ENCODE peak calls at places on chromosomes 1 and 21, in four cellular contexts. T, V, O and X are unnamed samples.

GRCh38 chr1:232328496-232329102 is 301.3 kb downstream of the SIPA1L2 start:
- DNase-seq in T (no peak), V (no peak), O (no peak), X (no peak)

GRCh38 chr1:112528076-112528475 is 19.3 kb downstream of the WNT2B start:
- DNase-seq in T (no peak), V (no peak), O (no peak), X (no peak)

GRCh38 chr1:229388876-229389580 is 44.9 kb downstream of the ACTA1 start:
- DNase-seq in T (no peak), V (no peak), O (peak), X (no peak)

GRCh38 chr1:206685749-206686485 is 1.2 kb downstream of the MAPKAPK2 start:
- DNase-seq in T (peak), V (peak), O (peak), X (no peak)

GRCh38 chr1:206772228-206773002 is at the start of gene IL10:
- DNase-seq in T (no peak), V (no peak), O (no peak), X (no peak)

GRCh38 chr1:54570161-54570560 is 22.1 kb downstream of the ACOT11 start:
- DNase-seq in T (no peak), V (no peak), O (no peak), X (no peak)

GRCh38 chr1:70142120-70142519 is 63.3 kb downstream of the LRRC40 start:
- DNase-seq in T (no peak), V (no peak), O (no peak), X (peak)

GRCh38 chr1:188022661-188023060 is 1193.9 kb downstream of the PLA2G4A start:
- DNase-seq in T (no peak), V (no peak), O (no peak), X (no peak)

GRCh38 chr1:154608522-154609294 is 722 bp upstream of the ADAR start:
- DNase-seq in T (peak), V (peak), O (no peak), X (peak)

GRCh38 chr1:10616696-10617095 is 141.9 kb downstream of the PEX14 start:
- DNase-seq in T (no peak), V (no peak), O (no peak), X (no peak)

GRCh38 chr1:89339039-89339438 is 24.8 kb upstream of the GBP6 start:
- DNase-seq in T (no peak), V (no peak), O (no peak), X (no peak)

GRCh38 chr1:113868387-113869083 is 3.0 kb downstream of the PTPN22 start:
- DNase-seq in T (no peak), V (no peak), O (no peak), X (no peak)

GRCh38 chr21:44756416-44757185 is 45.0 kb downstream of the UBE2G2 start:
- DNase-seq in T (no peak), V (no peak), O (no peak), X (no peak)

GRCh38 chr21:33975548-33976081 is 60.0 kb upstream of the ATP5PO start:
- DNase-seq in T (no peak), V (no peak), O (no peak), X (no peak)

GRCh38 chr1:52365091-52365745 is 787 bp downstream of the CC2D1B start:
- DNase-seq in T (no peak), V (peak), O (peak), X (peak)

GRCh38 chr1:52364235-52364839 is 1.7 kb downstream of the CC2D1B start:
- DNase-seq in T (no peak), V (no peak), O (no peak), X (no peak)

GRCh38 chr1:52366517-52366827 is 467 bp upstream of the CC2D1B start:
- DNase-seq in T (no peak), V (no peak), O (no peak), X (no peak)

GRCh38 chr1:52367272-52367671 is 1.3 kb upstream of the CC2D1B start:
- DNase-seq in T (no peak), V (no peak), O (no peak), X (no peak)

DNA sequence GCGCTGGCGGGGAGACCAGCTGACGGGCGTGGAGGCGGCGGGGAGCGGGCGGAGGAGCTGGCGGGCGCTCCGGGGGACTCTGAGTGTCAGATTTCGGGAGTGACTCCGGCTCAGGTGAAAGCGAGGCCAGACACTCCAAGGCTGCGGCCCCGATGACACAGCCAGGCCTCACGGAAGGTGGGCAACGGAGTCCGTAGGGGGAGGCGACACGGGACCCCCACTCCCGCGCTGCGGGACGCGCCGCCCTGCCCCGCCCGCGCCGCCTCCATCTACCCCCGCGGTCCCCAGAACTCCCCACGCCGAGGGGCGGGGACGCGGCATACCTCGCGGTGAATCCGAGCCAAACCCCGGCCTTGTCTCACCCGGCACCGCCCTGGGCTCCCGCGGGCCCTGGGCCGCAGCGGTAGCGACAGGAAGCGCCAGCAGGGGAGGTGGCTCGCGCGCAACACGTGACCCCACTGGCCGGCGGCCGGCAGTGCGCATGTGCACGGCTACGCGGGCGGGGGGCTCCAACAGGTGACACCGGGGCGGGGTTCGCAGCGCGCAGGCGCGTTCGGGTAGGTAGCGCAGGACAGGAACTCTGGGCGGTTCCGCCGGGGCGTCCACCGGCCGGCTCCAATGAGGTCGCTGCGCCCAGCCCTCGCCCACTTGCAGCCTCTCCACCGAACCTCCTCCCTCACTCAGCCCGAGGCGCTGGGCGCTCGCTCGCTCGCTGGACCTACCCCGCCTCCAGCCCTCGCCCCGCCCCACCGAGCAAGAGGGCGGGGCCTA is at the start of gene CC2D1B:
- DNase-seq in T (peak), V (peak), O (peak), X (peak)
- TF ChIP-seq CTCF in T (no peak), V (peak), O (no peak), X (peak)

GRCh38 chr1:98068016-98068415 is 147.2 kb upstream of the DPYD start:
- DNase-seq in T (no peak), V (no peak), O (no peak), X (no peak)
- TF ChIP-seq CTCF in T (no peak), V (no peak), O (no peak), X (no peak)

GRCh38 chr1:2417083-2417832 is 4.9 kb upstream of the PEX10 start:
- DNase-seq in T (no peak), V (no peak), O (no peak), X (no peak)

GRCh38 chr1:2414297-2414958 is 2.1 kb upstream of the PEX10 start:
- DNase-seq in T (peak), V (peak), O (peak), X (peak)

GRCh38 chr1:2415337-2415736 is 3.0 kb upstream of the PEX10 start:
- DNase-seq in T (no peak), V (no peak), O (no peak), X (no peak)

GRCh38 chr1:2416403-2416802 is 4.0 kb upstream of the PEX10 start:
- DNase-seq in T (no peak), V (no peak), O (no peak), X (no peak)

GRCh38 chr1:2415801-2416208 is 3.4 kb upstream of the PEX10 start:
- DNase-seq in T (no peak), V (no peak), O (no peak), X (no peak)
- TF ChIP-seq CTCF in T (no peak), V (no peak), O (no peak), X (no peak)

DNA sequence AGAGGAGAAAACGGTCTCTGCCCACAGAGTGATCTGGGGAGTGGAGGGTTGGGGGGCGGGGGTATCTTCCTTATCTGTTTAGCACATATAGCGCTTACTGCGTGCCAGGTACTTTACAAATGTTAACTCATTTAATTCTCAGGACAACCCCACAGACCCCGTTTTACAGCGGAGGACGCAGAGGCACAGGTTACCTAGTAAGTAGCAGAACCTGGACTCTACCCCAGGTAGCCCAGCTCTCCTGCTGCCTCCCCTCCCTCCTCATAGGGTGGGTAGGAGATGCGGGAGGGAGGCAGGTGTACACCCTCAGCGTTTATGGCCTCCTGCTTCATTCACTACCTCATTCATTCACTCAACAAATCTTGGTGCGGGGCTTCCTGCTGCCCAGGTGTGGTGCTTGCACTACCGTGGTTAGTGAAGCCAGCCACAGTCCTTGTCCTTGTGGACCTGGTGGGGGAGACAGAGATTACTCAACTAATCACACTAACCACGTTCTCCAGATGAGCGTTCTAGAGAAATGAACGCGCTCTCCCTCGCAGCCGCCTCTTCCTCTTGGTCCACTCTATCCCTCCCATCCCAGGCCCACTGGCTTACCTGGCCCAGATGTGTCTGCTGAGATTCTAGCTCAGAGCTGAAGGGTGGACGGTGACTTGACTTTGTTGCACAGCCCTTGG is 102.0 kb downstream of the IER5 start:
- DNase-seq in T (no peak), V (no peak), O (no peak), X (no peak)
- TF ChIP-seq CTCF in T (no peak), V (no peak), O (no peak), X (no peak)